ENCODE peak calls at places on chromosome 19, in nine cellular contexts. U is psoas muscle, C is HFF-Myc, B is fibroblast of pulmonary artery, V is upper lobe of right lung, L is fibroblast of lung, W is lower lobe of right lung, T is GM06990, S is astrocyte of the spinal cord. R is an unnamed sample.

GRCh38 chr19:18233224-18233825 is 7.1 kb upstream of the PDE4C start:
- DNase-seq in U (peak; percentile 66), L (peak; percentile 45), B (peak; percentile 54), T (no peak), W (peak; percentile 71), S (no peak), V (peak; percentile 82), C (no peak), R (peak; percentile 53)

GRCh38 chr19:8585894-8586750 is 8.9 kb upstream of the MYO1F start:
- DNase-seq in V (peak; percentile 83), U (no peak), B (peak; percentile 47), L (peak; percentile 36), T (no peak), C (no peak), S (no peak), W (peak; percentile 73), R (no peak)

GRCh38 chr19:18741566-18742121 is 49.5 kb downstream of the COMP start:
- DNase-seq in T (no peak), B (peak; percentile 13), S (no peak), V (peak; percentile 94), U (peak; percentile 75), L (no peak), W (peak; percentile 91), C (no peak), R (no peak)

GRCh38 chr19:53993448-53993847 is 2.0 kb downstream of the CACNG6 start:
- DNase-seq in V (no peak), U (no peak), C (no peak), T (no peak), W (no peak), S (no peak), B (no peak), L (no peak), R (no peak)

GRCh38 chr19:32976223-32976805 is 4.3 kb downstream of the FAAP24 start:
- DNase-seq in W (peak; percentile 81), S (peak; percentile 73), T (no peak), U (peak; percentile 77), C (peak; percentile 49), V (peak; percentile 81), B (peak; percentile 81), L (peak; percentile 45), R (peak; percentile 24)

GRCh38 chr19:14972676-14973075 is 7.0 kb downstream of the SLC1A6 start:
- DNase-seq in V (no peak), L (no peak), W (no peak), S (no peak), U (no peak), B (no peak), T (no peak), C (no peak), R (no peak)

GRCh38 chr19:7559102-7559501 is 23.6 kb downstream of the PNPLA6 start:
- DNase-seq in U (no peak), W (no peak), B (no peak), T (no peak), S (no peak), C (no peak), V (no peak), L (no peak), R (no peak)

GRCh38 chr19:4015705-4016402 is 8.3 kb downstream of the PIAS4 start:
- DNase-seq in L (no peak), B (no peak), W (no peak), U (peak; percentile 76), S (no peak), T (no peak), V (peak; percentile 63), C (no peak), R (no peak)

GRCh38 chr19:30691767-30692516 is 319.8 kb downstream of the ZNF536 start:
- DNase-seq in T (no peak), B (no peak), C (no peak), U (no peak), V (no peak), L (no peak), S (no peak), W (no peak), R (no peak)

GRCh38 chr19:35248310-35249145 is at the start of gene LSR:
- DNase-seq in V (peak; percentile 94), C (no peak), L (no peak), U (no peak), W (peak; percentile 92), B (no peak), S (no peak), T (peak; percentile 94), R (peak; percentile 69)

GRCh38 chr19:3243851-3244700 is 19.6 kb downstream of the CELF5 start:
- DNase-seq in C (peak; percentile 37), L (peak; percentile 51), T (no peak), B (peak; percentile 72), V (no peak), S (peak; percentile 43), U (no peak), W (no peak), R (no peak)

GRCh38 chr19:4456566-4456842 is 1.1 kb downstream of the UBXN6 start:
- DNase-seq in L (peak; percentile 72), S (peak; percentile 64), W (peak; percentile 58), C (no peak), U (peak; percentile 55), T (no peak), V (no peak), B (peak; percentile 71), R (no peak)

GRCh38 chr19:33438016-33438671 is 64.6 kb downstream of the CEBPG start:
- DNase-seq in T (no peak), W (peak; percentile 28), C (no peak), L (peak; percentile 22), V (peak; percentile 47), B (peak; percentile 29), U (peak; percentile 71), S (peak; percentile 26), R (no peak)

GRCh38 chr19:43708716-43709115 is 7.2 kb upstream of the IRGC start:
- DNase-seq in L (no peak), C (no peak), W (no peak), V (no peak), T (no peak), S (no peak), U (no peak), B (no peak), R (no peak)

GRCh38 chr19:7618771-7619510 is 10.4 kb downstream of the XAB2 start:
- DNase-seq in S (no peak), U (no peak), W (peak; percentile 93), L (no peak), C (no peak), V (peak; percentile 96), T (no peak), B (no peak), R (no peak)

GRCh38 chr19:55473613-55474012 is 2.8 kb upstream of the ZNF628 start:
- DNase-seq in L (peak; percentile 42), B (no peak), C (no peak), S (peak; percentile 63), V (no peak), U (no peak), T (no peak), W (no peak), R (no peak)

GRCh38 chr19:7507884-7508283 is 8.0 kb upstream of the ZNF358 start:
- DNase-seq in W (peak; percentile 87), B (peak; percentile 82), S (peak; percentile 86), V (peak; percentile 89), C (no peak), T (peak; percentile 50), L (peak; percentile 82), U (peak; percentile 87), R (no peak)

DNA sequence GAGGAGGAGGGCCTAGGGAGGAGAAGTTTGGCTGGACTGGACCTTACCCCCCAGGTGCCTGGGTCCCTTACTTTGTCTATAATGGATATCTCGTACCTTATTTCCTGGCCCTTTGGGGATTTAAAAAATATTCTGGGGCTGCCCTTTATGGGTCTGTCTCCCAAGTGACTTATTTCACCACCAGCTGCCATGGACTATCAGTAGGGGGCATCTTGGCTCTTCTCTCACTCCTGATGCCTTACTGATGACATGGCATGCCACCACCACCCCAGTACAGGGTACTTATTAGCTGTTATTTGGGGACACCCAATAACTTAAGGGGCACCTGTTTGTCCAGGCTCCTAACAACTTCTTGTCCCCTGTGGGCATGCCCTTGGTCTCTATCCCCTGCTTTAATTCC is 38.0 kb downstream of the NFIX start:
- DNase-seq in U (no peak), S (no peak), L (no peak), C (no peak), B (no peak), W (no peak), T (no peak), V (no peak), R (no peak)
- TF ChIP-seq CTCF in U (no peak), S (peak; percentile 30), L (peak; percentile 24), C (peak; percentile 32), B (peak; percentile 19), W (no peak), T (peak; percentile 29), V (peak; percentile 21), R (no peak)

GRCh38 chr19:49118565-49119410 is at the start of gene C19orf73:
- DNase-seq in L (peak; percentile 89), S (peak; percentile 92), W (peak; percentile 95), V (peak; percentile 97), U (peak; percentile 98), C (peak; percentile 61), B (peak; percentile 95), T (peak; percentile 97), R (peak; percentile 96)
- TF ChIP-seq CTCF in L (no peak), S (peak; percentile 1), W (no peak), V (peak; percentile 30), U (no peak), C (no peak), B (no peak), T (no peak), R (no peak)

DNA sequence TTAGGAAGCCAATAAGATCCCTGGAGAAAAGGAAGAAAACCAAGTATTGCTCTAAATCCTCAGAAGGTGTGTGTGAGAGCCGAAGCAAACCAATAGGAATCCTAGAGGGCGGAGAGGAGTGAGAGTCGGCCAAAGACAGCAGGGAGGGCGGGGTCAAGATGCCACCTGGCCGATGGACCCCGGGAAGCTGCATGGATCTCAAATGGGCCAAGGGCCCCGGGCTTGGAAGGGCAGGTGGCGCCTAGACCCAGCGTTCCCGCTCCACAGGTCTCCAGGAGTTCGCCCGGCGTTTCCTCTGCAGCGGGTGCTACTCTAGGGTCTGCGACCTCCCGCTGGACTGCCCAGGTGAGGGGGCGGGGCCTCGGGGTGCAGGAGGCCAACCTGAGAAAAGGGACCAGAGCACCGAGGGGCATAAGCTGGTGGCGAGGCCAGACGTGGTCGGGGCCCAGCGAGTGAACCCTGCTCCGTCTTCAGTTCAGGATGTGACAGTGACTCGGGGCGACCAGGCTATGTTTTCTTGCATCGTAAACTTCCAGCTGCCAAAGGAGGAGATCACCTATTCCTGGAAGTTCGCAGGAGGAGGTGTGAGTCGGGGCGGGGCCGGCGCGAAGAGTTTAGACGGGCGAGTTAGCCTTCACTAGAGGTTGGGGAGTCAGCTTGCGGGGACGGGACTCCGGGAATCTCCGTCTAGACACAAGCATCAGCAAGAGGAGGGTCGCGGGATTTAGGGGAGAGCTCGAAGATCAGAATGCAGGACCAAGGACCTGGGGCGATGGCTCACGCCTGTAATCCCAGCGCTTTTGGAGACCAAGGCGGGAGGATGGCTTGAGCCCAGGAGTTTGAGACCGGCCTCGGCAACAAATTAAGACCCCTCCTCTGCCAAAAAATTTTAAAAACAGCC is 9.9 kb downstream of the SPACA6 start:
- DNase-seq in S (no peak), L (no peak), W (peak; percentile 64), C (no peak), T (no peak), B (no peak), U (no peak), V (peak; percentile 77), R (no peak)
- TF ChIP-seq CTCF in S (no peak), L (no peak), W (no peak), C (no peak), T (no peak), B (no peak), U (no peak), V (no peak), R (no peak)

GRCh38 chr19:10935371-10936059 is 6.9 kb downstream of the TIMM29 start:
- DNase-seq in C (no peak), V (no peak), W (no peak), L (no peak), T (no peak), B (no peak), U (no peak), S (no peak), R (no peak)

GRCh38 chr19:10936661-10937084 is 8.1 kb downstream of the TIMM29 start:
- DNase-seq in W (no peak), S (peak; percentile 81), U (no peak), V (no peak), C (peak; percentile 73), B (peak; percentile 89), T (peak; percentile 61), L (peak; percentile 75), R (no peak)
- TF ChIP-seq CTCF in W (peak; percentile 60), S (peak; percentile 63), U (peak; percentile 62), V (peak; percentile 61), C (peak; percentile 58), B (peak; percentile 64), T (peak; percentile 63), L (peak; percentile 65), R (no peak)

R was measured in activated B cell treated with CpG ODN at 0.5 μM for 24 hours.